ENCODE peak calls at places on chromosomes 12 and 14, in six cellular contexts. One of them, this sample, is unnamed.

GRCh38 chr12:5123921-5124320 is 80.2 kb downstream of the KCNA5 start:
- DNase-seq in substantia nigra: no peak
- DNase-seq in activated T-cell treated with anti-CD3 and anti-CD28 coated beads for 24 hours: no peak
- DNase-seq in stimulated activated effector memory CD8-positive, alpha-beta T cell treated with anti-CD3 and anti-CD28 coated beads, Interleukin-12 subunit alpha, Interleukin-12 subunit beta, amount 100 ng/mL, for 72 hours: no peak
- DNase-seq in AG04449: no peak
- DNase-seq in B cell: no peak
- DNase-seq in this sample: no peak

GRCh38 chr12:124906606-124907261 is 7.7 kb downstream of the UBC start:
- DNase-seq in stimulated activated effector memory CD8-positive, alpha-beta T cell treated with anti-CD3 and anti-CD28 coated beads, Interleukin-12 subunit alpha, Interleukin-12 subunit beta, amount 100 ng/mL, for 72 hours: peak
- DNase-seq in activated T-cell treated with anti-CD3 and anti-CD28 coated beads for 24 hours: peak
- DNase-seq in AG04449: no peak
- DNase-seq in substantia nigra: no peak
- DNase-seq in B cell: peak
- DNase-seq in this sample: peak

GRCh38 chr14:71166434-71166833 is 259.2 kb downstream of the PCNX1 start:
- DNase-seq in stimulated activated effector memory CD8-positive, alpha-beta T cell treated with anti-CD3 and anti-CD28 coated beads, Interleukin-12 subunit alpha, Interleukin-12 subunit beta, amount 100 ng/mL, for 72 hours: no peak
- DNase-seq in B cell: peak
- DNase-seq in activated T-cell treated with anti-CD3 and anti-CD28 coated beads for 24 hours: no peak
- DNase-seq in substantia nigra: no peak
- DNase-seq in AG04449: no peak
- DNase-seq in this sample: no peak

GRCh38 chr14:41285193-41285748 is 321.4 kb upstream of the LRFN5 start:
- DNase-seq in B cell: no peak
- DNase-seq in activated T-cell treated with anti-CD3 and anti-CD28 coated beads for 24 hours: no peak
- DNase-seq in AG04449: no peak
- DNase-seq in substantia nigra: no peak
- DNase-seq in stimulated activated effector memory CD8-positive, alpha-beta T cell treated with anti-CD3 and anti-CD28 coated beads, Interleukin-12 subunit alpha, Interleukin-12 subunit beta, amount 100 ng/mL, for 72 hours: no peak
- DNase-seq in this sample: peak

GRCh38 chr14:100900837-100901390 is 2.6 kb downstream of the RTL1 start:
- DNase-seq in activated T-cell treated with anti-CD3 and anti-CD28 coated beads for 24 hours: no peak
- DNase-seq in AG04449: no peak
- DNase-seq in B cell: no peak
- DNase-seq in stimulated activated effector memory CD8-positive, alpha-beta T cell treated with anti-CD3 and anti-CD28 coated beads, Interleukin-12 subunit alpha, Interleukin-12 subunit beta, amount 100 ng/mL, for 72 hours: no peak
- DNase-seq in substantia nigra: no peak
- DNase-seq in this sample: peak

GRCh38 chr14:54789166-54789565 is 113.5 kb downstream of the GCH1 start:
- DNase-seq in AG04449: no peak
- DNase-seq in stimulated activated effector memory CD8-positive, alpha-beta T cell treated with anti-CD3 and anti-CD28 coated beads, Interleukin-12 subunit alpha, Interleukin-12 subunit beta, amount 100 ng/mL, for 72 hours: no peak
- DNase-seq in substantia nigra: no peak
- DNase-seq in B cell: no peak
- DNase-seq in activated T-cell treated with anti-CD3 and anti-CD28 coated beads for 24 hours: no peak
- DNase-seq in this sample: no peak

GRCh38 chr12:4829161-4829792 is 80.4 kb upstream of the KCNA1 start:
- DNase-seq in B cell: peak
- DNase-seq in AG04449: no peak
- DNase-seq in stimulated activated effector memory CD8-positive, alpha-beta T cell treated with anti-CD3 and anti-CD28 coated beads, Interleukin-12 subunit alpha, Interleukin-12 subunit beta, amount 100 ng/mL, for 72 hours: no peak
- DNase-seq in activated T-cell treated with anti-CD3 and anti-CD28 coated beads for 24 hours: no peak
- DNase-seq in substantia nigra: no peak
- DNase-seq in this sample: no peak

GRCh38 chr12:26119391-26119981 is 5.4 kb downstream of the BHLHE41 start:
- DNase-seq in substantia nigra: peak
- DNase-seq in stimulated activated effector memory CD8-positive, alpha-beta T cell treated with anti-CD3 and anti-CD28 coated beads, Interleukin-12 subunit alpha, Interleukin-12 subunit beta, amount 100 ng/mL, for 72 hours: no peak
- DNase-seq in activated T-cell treated with anti-CD3 and anti-CD28 coated beads for 24 hours: no peak
- DNase-seq in B cell: peak
- DNase-seq in AG04449: peak
- DNase-seq in this sample: no peak

GRCh38 chr14:37343307-37344094 is 145.8 kb downstream of the MIPOL1 start:
- DNase-seq in substantia nigra: no peak
- DNase-seq in AG04449: no peak
- DNase-seq in B cell: no peak
- DNase-seq in stimulated activated effector memory CD8-positive, alpha-beta T cell treated with anti-CD3 and anti-CD28 coated beads, Interleukin-12 subunit alpha, Interleukin-12 subunit beta, amount 100 ng/mL, for 72 hours: no peak
- DNase-seq in activated T-cell treated with anti-CD3 and anti-CD28 coated beads for 24 hours: no peak
- DNase-seq in this sample: no peak

GRCh38 chr14:69156224-69156623 is 3.3 kb upstream of the DCAF5 start:
- DNase-seq in substantia nigra: no peak
- DNase-seq in activated T-cell treated with anti-CD3 and anti-CD28 coated beads for 24 hours: no peak
- DNase-seq in AG04449: no peak
- DNase-seq in B cell: no peak
- DNase-seq in stimulated activated effector memory CD8-positive, alpha-beta T cell treated with anti-CD3 and anti-CD28 coated beads, Interleukin-12 subunit alpha, Interleukin-12 subunit beta, amount 100 ng/mL, for 72 hours: no peak
- DNase-seq in this sample: no peak

GRCh38 chr12:95371571-95371970 is 102.4 kb upstream of the METAP2 start:
- DNase-seq in AG04449: no peak
- DNase-seq in stimulated activated effector memory CD8-positive, alpha-beta T cell treated with anti-CD3 and anti-CD28 coated beads, Interleukin-12 subunit alpha, Interleukin-12 subunit beta, amount 100 ng/mL, for 72 hours: no peak
- DNase-seq in activated T-cell treated with anti-CD3 and anti-CD28 coated beads for 24 hours: no peak
- DNase-seq in substantia nigra: no peak
- DNase-seq in B cell: no peak
- DNase-seq in this sample: no peak

GRCh38 chr12:89350661-89351488 is 1.4 kb downstream of the DUSP6 start:
- DNase-seq in stimulated activated effector memory CD8-positive, alpha-beta T cell treated with anti-CD3 and anti-CD28 coated beads, Interleukin-12 subunit alpha, Interleukin-12 subunit beta, amount 100 ng/mL, for 72 hours: no peak
- DNase-seq in AG04449: no peak
- DNase-seq in activated T-cell treated with anti-CD3 and anti-CD28 coated beads for 24 hours: no peak
- DNase-seq in B cell: peak
- DNase-seq in substantia nigra: peak
- DNase-seq in this sample: no peak

GRCh38 chr12:109259545-109259895 is 49.6 kb downstream of the FOXN4 start:
- DNase-seq in substantia nigra: no peak
- DNase-seq in stimulated activated effector memory CD8-positive, alpha-beta T cell treated with anti-CD3 and anti-CD28 coated beads, Interleukin-12 subunit alpha, Interleukin-12 subunit beta, amount 100 ng/mL, for 72 hours: no peak
- DNase-seq in B cell: no peak
- DNase-seq in AG04449: no peak
- DNase-seq in activated T-cell treated with anti-CD3 and anti-CD28 coated beads for 24 hours: no peak
- DNase-seq in this sample: no peak

GRCh38 chr12:105427883-105428282 is 97.4 kb downstream of the C12orf75 start:
- DNase-seq in substantia nigra: no peak
- DNase-seq in activated T-cell treated with anti-CD3 and anti-CD28 coated beads for 24 hours: no peak
- DNase-seq in stimulated activated effector memory CD8-positive, alpha-beta T cell treated with anti-CD3 and anti-CD28 coated beads, Interleukin-12 subunit alpha, Interleukin-12 subunit beta, amount 100 ng/mL, for 72 hours: no peak
- DNase-seq in B cell: no peak
- DNase-seq in AG04449: no peak
- DNase-seq in this sample: no peak

GRCh38 chr12:68919581-68920239 is 13.3 kb downstream of the CPM start:
- DNase-seq in AG04449: no peak
- DNase-seq in substantia nigra: no peak
- DNase-seq in B cell: no peak
- DNase-seq in stimulated activated effector memory CD8-positive, alpha-beta T cell treated with anti-CD3 and anti-CD28 coated beads, Interleukin-12 subunit alpha, Interleukin-12 subunit beta, amount 100 ng/mL, for 72 hours: no peak
- DNase-seq in activated T-cell treated with anti-CD3 and anti-CD28 coated beads for 24 hours: peak
- DNase-seq in this sample: no peak

GRCh38 chr12:98645572-98646067 is 530 bp downstream of the APAF1 start:
- DNase-seq in AG04449: no peak
- DNase-seq in B cell: no peak
- DNase-seq in activated T-cell treated with anti-CD3 and anti-CD28 coated beads for 24 hours: peak
- DNase-seq in stimulated activated effector memory CD8-positive, alpha-beta T cell treated with anti-CD3 and anti-CD28 coated beads, Interleukin-12 subunit alpha, Interleukin-12 subunit beta, amount 100 ng/mL, for 72 hours: no peak
- DNase-seq in substantia nigra: peak
- DNase-seq in this sample: no peak

GRCh38 chr14:23916446-23916845 is 37.1 kb upstream of the DHRS4 start:
- DNase-seq in substantia nigra: no peak
- DNase-seq in activated T-cell treated with anti-CD3 and anti-CD28 coated beads for 24 hours: no peak
- DNase-seq in stimulated activated effector memory CD8-positive, alpha-beta T cell treated with anti-CD3 and anti-CD28 coated beads, Interleukin-12 subunit alpha, Interleukin-12 subunit beta, amount 100 ng/mL, for 72 hours: no peak
- DNase-seq in B cell: no peak
- DNase-seq in AG04449: no peak
- DNase-seq in this sample: no peak

GRCh38 chr12:12505544-12506501 is 56.8 kb downstream of the DUSP16 start:
- DNase-seq in B cell: no peak
- DNase-seq in substantia nigra: no peak
- DNase-seq in stimulated activated effector memory CD8-positive, alpha-beta T cell treated with anti-CD3 and anti-CD28 coated beads, Interleukin-12 subunit alpha, Interleukin-12 subunit beta, amount 100 ng/mL, for 72 hours: no peak
- DNase-seq in activated T-cell treated with anti-CD3 and anti-CD28 coated beads for 24 hours: no peak
- DNase-seq in AG04449: peak
- DNase-seq in this sample: no peak

GRCh38 chr12:28507055-28507454 is 316.8 kb downstream of the CCDC91 start:
- DNase-seq in AG04449: peak
- DNase-seq in substantia nigra: no peak
- DNase-seq in activated T-cell treated with anti-CD3 and anti-CD28 coated beads for 24 hours: no peak
- DNase-seq in stimulated activated effector memory CD8-positive, alpha-beta T cell treated with anti-CD3 and anti-CD28 coated beads, Interleukin-12 subunit alpha, Interleukin-12 subunit beta, amount 100 ng/mL, for 72 hours: no peak
- DNase-seq in B cell: no peak
- DNase-seq in this sample: no peak

GRCh38 chr12:50615534-50616296 is 110.9 kb downstream of the DIP2B start:
- DNase-seq in B cell: no peak
- DNase-seq in activated T-cell treated with anti-CD3 and anti-CD28 coated beads for 24 hours: no peak
- DNase-seq in stimulated activated effector memory CD8-positive, alpha-beta T cell treated with anti-CD3 and anti-CD28 coated beads, Interleukin-12 subunit alpha, Interleukin-12 subunit beta, amount 100 ng/mL, for 72 hours: no peak
- DNase-seq in substantia nigra: no peak
- DNase-seq in AG04449: no peak
- DNase-seq in this sample: no peak

GRCh38 chr14:101717663-101718490 is 43.6 kb upstream of the PPP2R5C start:
- DNase-seq in B cell: no peak
- DNase-seq in activated T-cell treated with anti-CD3 and anti-CD28 coated beads for 24 hours: no peak
- DNase-seq in substantia nigra: no peak
- DNase-seq in AG04449: no peak
- DNase-seq in stimulated activated effector memory CD8-positive, alpha-beta T cell treated with anti-CD3 and anti-CD28 coated beads, Interleukin-12 subunit alpha, Interleukin-12 subunit beta, amount 100 ng/mL, for 72 hours: no peak
- DNase-seq in this sample: no peak